ENCODE peak calls at places on chromosomes 16 and 17, in four cellular contexts. L is GM12878, X is HL-60, C is K562. P is an unnamed sample.
A peak's percentile ranks its signal among the peaks of the same experiment; 100 is the strongest.

GRCh38 chr17:49230636-49231562 is at the start of gene PHOSPHO1:
- DNase-seq in X (peak; percentile 58), L (no peak), C (peak; percentile 95), P (peak; percentile 87)

GRCh38 chr16:71594000-71594646 is 17.2 kb upstream of the TAT start:
- DNase-seq in L (no peak), C (no peak), X (no peak), P (no peak)

GRCh38 chr16:70688266-70688742 is 2.5 kb upstream of the MTSS2 start:
- DNase-seq in L (no peak), X (no peak), C (no peak), P (no peak)

GRCh38 chr17:63578769-63579111 is 22.0 kb upstream of the TACO1 start:
- DNase-seq in X (no peak), C (no peak), L (no peak), P (no peak)

GRCh38 chr17:45983614-45984310 is 15.3 kb upstream of the STH start:
- DNase-seq in C (no peak), X (no peak), L (no peak), P (no peak)

GRCh38 chr17:6496116-6496481 is 51.8 kb downstream of the PIMREG start:
- DNase-seq in C (no peak), L (no peak), X (no peak), P (no peak)

GRCh38 chr16:68417711-68418301 is 30.5 kb downstream of the SMPD3 start:
- DNase-seq in C (peak; percentile 25), X (no peak), L (peak; percentile 73), P (peak; percentile 53)

GRCh38 chr17:46979023-46979870 is at the start of gene RPRML:
- DNase-seq in X (no peak), C (peak; percentile 34), L (no peak), P (peak; percentile 49)

GRCh38 chr17:64732336-64733006 is 70.4 kb upstream of the SMURF2 start:
- DNase-seq in L (no peak), C (no peak), X (no peak), P (no peak)

GRCh38 chr17:82863941-82864720 is 24.3 kb upstream of the ZNF750 start:
- DNase-seq in L (peak; percentile 97), X (no peak), C (peak; percentile 79), P (peak; percentile 70)

GRCh38 chr16:35751191-35751941 is 2292.0 kb downstream of the TP53TG3F start:
- DNase-seq in L (no peak), X (no peak), C (no peak), P (no peak)

GRCh38 chr17:80029235-80029974 is 6.3 kb downstream of the TBC1D16 start:
- DNase-seq in X (no peak), C (no peak), L (no peak), P (no peak)
- TF ChIP-seq POLR2AphosphoS5 in X (no peak), C (no peak), L (no peak), P (no peak)

DNA sequence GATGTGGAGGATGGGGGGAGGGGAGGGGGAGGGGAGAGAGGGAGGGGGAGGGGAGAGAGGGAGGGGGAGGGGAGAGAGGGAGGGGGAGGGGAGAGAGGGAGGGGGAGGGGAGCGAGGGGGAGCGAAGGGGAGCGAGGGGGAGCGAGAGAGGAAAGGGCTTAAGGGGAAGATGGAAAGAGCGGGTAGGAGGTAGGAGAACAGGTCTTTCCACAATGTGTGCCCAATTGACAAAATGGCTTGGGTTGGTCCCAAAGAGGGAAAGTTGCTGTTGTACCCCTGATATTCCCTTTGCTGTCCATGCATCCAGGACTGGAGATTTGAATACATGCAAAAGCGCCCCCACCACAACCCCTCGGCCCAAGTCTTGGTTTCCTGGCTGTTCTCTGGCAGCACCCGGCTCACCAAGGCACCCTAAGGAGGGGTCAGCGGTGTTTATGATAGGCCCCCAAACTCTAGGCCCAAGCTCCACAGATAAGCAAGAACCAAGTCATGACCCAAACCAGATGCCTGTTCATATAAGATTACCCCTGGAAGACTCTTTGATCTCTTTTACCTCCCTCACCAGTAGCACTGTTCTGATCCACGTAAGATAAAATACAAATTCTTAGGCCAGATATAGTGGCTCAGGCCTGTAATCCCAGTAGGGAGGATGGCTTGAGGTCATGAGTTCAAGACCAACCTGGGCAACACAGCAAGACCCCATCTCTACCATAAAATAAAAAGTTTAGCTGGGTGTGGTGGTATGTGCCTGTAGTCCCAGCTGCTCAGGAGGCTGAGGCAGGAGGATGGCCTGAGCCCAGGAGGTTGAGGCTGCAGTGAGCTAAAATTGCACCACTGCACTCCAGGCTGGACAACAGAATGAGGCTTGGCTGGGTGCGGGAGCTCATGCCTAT is 119.6 kb downstream of the ZFHX3 start:
- DNase-seq in X (no peak), C (no peak), L (no peak), P (no peak)
- TF ChIP-seq SPI1 in X (no peak), C (no peak), L (no peak), P (no peak)

DNA sequence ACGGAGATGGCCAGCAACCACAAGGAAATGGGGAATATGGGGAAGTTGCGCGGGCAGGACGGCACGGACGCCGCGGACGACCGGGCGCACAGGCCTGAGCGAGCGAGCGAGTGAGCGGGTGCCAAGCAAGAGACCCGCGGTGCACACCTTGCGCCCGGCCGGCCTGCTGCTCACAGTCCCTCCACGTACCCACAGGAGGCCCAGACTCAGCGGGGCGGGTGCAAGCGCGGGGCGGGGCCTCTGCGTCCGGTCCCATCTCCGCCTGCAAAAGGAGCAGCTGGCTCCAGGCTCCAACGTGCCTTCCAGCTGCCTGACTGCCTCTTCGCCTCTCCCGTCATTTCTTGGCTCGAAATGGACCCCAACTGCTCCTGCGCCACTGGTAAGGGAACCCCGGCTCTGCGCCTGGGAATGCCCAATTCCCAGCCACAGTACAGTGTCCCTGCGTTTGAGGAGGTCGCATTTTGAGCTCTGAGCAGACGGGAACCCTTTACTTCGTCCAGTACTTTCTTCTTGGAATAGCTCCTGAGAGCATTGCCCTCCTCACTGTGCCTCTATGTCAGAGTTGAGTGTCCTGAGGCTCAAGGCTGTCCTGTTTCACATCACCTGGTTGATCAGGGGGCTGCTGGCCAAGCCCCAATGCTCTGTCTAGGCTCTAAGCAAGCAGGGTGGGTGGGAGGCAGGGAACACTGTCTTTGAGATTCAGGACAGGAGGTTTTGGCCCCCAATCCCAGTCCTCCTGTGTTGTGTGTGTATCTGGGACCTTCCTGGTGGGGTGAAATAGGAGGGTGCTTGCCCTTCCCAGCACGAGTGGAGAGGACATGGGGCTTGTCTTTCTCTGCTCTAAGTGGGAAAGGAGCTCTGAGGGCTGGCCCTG is 8.1 kb upstream of the MT1E start:
- DNase-seq in L (no peak), X (no peak), C (no peak), P (no peak)
- TF ChIP-seq POLR2AphosphoS5 in L (no peak), X (no peak), C (no peak), P (no peak)

DNA sequence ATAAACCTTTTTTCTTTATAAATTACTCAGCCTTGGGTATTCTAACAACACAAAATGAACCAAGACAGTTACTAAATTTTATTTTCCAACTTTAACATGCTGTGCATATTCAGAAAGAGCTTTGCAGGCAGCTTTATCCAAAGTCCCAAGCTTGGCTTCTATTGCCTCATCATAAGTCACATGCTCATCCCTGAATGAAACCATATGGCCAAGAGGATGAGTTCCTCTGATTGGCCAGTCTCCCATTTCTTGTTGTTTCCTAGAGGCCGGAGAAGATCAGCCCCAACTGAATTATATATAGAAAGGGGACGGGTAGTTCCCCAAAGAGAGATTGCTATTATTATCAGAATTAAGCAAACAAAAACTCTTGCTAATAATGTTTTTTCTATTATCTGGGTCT is 357.7 kb upstream of the SALL1 start:
- DNase-seq in X (no peak), L (no peak), C (no peak), P (no peak)
- TF ChIP-seq SPI1 in X (no peak), L (no peak), C (no peak), P (no peak)

GRCh38 chr17:28112199-28112995 is 69.9 kb downstream of the NLK start:
- DNase-seq in C (no peak), L (no peak), X (no peak), P (no peak)
- TF ChIP-seq POLR2AphosphoS5 in C (no peak), L (no peak), X (no peak), P (no peak)

GRCh38 chr17:3695723-3696411 is at the start of gene P2RX5:
- DNase-seq in X (peak; percentile 38), C (peak; percentile 20), L (no peak), P (no peak)
- TF ChIP-seq SPI1 in X (peak; percentile 35), C (peak; percentile 27), L (peak; percentile 77), P (peak; percentile 81)

GRCh38 chr17:78127240-78127887 is 1.2 kb downstream of the TMC6 start:
- DNase-seq in C (peak; percentile 76), L (no peak), X (peak; percentile 83), P (no peak)

GRCh38 chr17:78129385-78130079 is 977 bp upstream of the TMC6 start:
- DNase-seq in C (no peak), X (no peak), L (no peak), P (no peak)

GRCh38 chr17:78126895-78127239 is 1.7 kb downstream of the TMC6 start:
- DNase-seq in L (no peak), X (no peak), C (no peak), P (no peak)

GRCh38 chr17:78128616-78129384 is at the start of gene TMC6:
- DNase-seq in C (peak; percentile 98), X (peak; percentile 76), L (no peak), P (peak; percentile 81)

DNA sequence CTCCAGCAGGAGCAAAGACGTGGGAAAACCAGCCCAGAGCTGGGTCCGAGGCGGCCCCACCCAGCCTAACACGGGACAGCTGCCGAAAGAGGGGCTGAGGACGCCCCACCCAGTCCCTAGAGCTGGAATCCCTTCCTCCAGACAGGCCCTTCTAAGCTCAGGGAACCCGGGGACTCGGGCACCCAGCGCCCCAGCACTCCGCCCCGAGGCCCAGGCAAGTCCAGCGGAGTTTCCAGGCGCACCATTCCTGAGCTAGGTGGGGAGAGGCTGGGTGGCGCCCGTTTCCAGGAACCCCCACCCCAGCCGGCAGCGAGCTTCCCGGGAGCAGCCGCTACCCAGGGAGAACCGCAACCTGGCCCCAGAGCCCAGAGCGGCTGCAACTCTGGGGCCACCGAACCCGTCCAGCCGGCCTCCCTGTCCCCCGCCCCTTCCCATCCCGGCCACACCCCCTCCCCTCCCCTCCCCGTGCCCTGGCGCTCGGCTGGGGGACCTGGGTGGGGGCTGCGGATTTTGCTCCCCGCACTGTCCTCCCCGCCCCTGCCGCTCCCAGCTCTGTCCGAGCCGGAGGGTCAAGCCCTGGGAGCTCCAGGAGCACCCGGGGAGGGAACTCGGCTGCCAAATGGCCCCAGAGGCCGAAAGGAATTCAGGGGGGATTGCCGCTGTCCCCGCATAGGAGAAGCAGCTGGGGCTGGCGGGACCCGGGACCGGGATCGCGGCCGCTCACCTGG is 503 bp downstream of the TMC6 start:
- DNase-seq in L (no peak), X (no peak), C (peak; percentile 80), P (no peak)
- TF ChIP-seq POLR2AphosphoS5 in L (no peak), X (peak; percentile 8), C (no peak), P (no peak)

GRCh38 chr17:50495918-50496317 is 12.3 kb upstream of the MYCBPAP start:
- DNase-seq in L (no peak), C (no peak), X (no peak), P (no peak)
- TF ChIP-seq SPI1 in L (no peak), C (no peak), X (no peak), P (no peak)